ENCODE peak calls at places on chromosomes 16 and 17, in ten cellular contexts. R is sigmoid colon; Y is fibroblast of pulmonary artery; X is DMS 273 treated with DMSO at 0.1 percent for 48 hours; B is heart left ventricle; E is ascending aorta; G is GM12865; C is NCI-H1694 treated with DMSO at 0.1 percent for 48 hours; Q is stimulated activated CD8-positive, alpha-beta memory T cell treated with anti-CD3 and anti-CD28 coated beads, Interleukin-15, amount 100 ng/mL, for 24 hours; U is CD4-positive, alpha-beta T cell. S is an unnamed sample.

GRCh38 chr17:4786111-4786491 is at the start of gene VMO1:
- DNase-seq in R (peak), Y (no peak), X (no peak), B (peak), E (peak), G (no peak), C (no peak), Q (no peak), U (no peak), S (no peak)

GRCh38 chr17:57422574-57423164 is 166.3 kb downstream of the MSI2 start:
- DNase-seq in R (no peak), Y (peak), X (no peak), B (no peak), E (peak), G (peak), C (no peak), Q (no peak), U (no peak), S (no peak)

GRCh38 chr17:12983986-12984932 is 33.6 kb downstream of the ELAC2 start:
- DNase-seq in R (peak), Y (peak), X (no peak), B (peak), E (peak), G (no peak), C (peak), Q (no peak), U (no peak), S (no peak)

GRCh38 chr16:66551362-66551761 is 1.0 kb upstream of the CKLF start:
- DNase-seq in R (no peak), Y (peak), X (peak), B (peak), E (peak), G (peak), C (peak), Q (no peak), U (peak), S (peak)

GRCh38 chr17:82709024-82709675 is 7.4 kb upstream of the FN3KRP start:
- DNase-seq in R (no peak), Y (no peak), X (no peak), B (no peak), E (no peak), G (no peak), C (no peak), Q (no peak), U (no peak), S (no peak)

GRCh38 chr16:75265911-75266701 is 14.7 kb upstream of the BCAR1 start:
- DNase-seq in R (peak), Y (peak), X (no peak), B (peak), E (peak), G (peak), C (no peak), Q (no peak), U (no peak), S (no peak)

GRCh38 chr17:65588194-65588808 is 26.9 kb upstream of the AXIN2 start:
- DNase-seq in R (no peak), Y (no peak), X (no peak), B (no peak), E (no peak), G (no peak), C (no peak), Q (no peak), U (no peak), S (no peak)

GRCh38 chr17:81100668-81101067 is 64.6 kb upstream of the PVALEF start:
- DNase-seq in R (no peak), Y (no peak), X (no peak), B (no peak), E (no peak), G (no peak), C (no peak), Q (no peak), U (no peak), S (no peak)

GRCh38 chr17:70661342-70662222 is 492.2 kb downstream of the KCNJ2 start:
- DNase-seq in R (no peak), Y (no peak), X (no peak), B (no peak), E (no peak), G (no peak), C (no peak), Q (no peak), U (no peak), S (no peak)

GRCh38 chr16:66728117-66728787 is 23.2 kb downstream of the DYNC1LI2 start:
- DNase-seq in R (peak), Y (peak), X (peak), B (no peak), E (no peak), G (peak), C (peak), Q (no peak), U (no peak), S (no peak)

GRCh38 chr17:44901323-44901965 is 2.2 kb upstream of the EFTUD2 start:
- DNase-seq in R (no peak), Y (peak), X (peak), B (no peak), E (no peak), G (no peak), C (peak), Q (no peak), U (no peak), S (no peak)

GRCh38 chr16:27321013-27321960 is 7.5 kb downstream of the IL4R start:
- DNase-seq in R (peak), Y (peak), X (no peak), B (no peak), E (no peak), G (no peak), C (no peak), Q (no peak), U (no peak), S (no peak)

GRCh38 chr16:73047536-73048291 is at the start of gene ZFHX3:
- DNase-seq in R (peak), Y (peak), X (no peak), B (peak), E (peak), G (peak), C (peak), Q (no peak), U (no peak), S (no peak)

GRCh38 chr17:27628376-27628775 is 2.6 kb upstream of the LGALS9 start:
- DNase-seq in R (no peak), Y (no peak), X (no peak), B (no peak), E (no peak), G (no peak), C (no peak), Q (no peak), U (no peak), S (no peak)

GRCh38 chr16:19809121-19809635 is 75.5 kb downstream of the GPRC5B start:
- DNase-seq in R (peak), Y (peak), X (no peak), B (no peak), E (no peak), G (no peak), C (no peak), Q (no peak), U (no peak), S (no peak)

GRCh38 chr16:25256821-25257503 is 683 bp downstream of the ZKSCAN2 start:
- DNase-seq in R (no peak), Y (peak), X (no peak), B (no peak), E (peak), G (no peak), C (no peak), Q (no peak), U (no peak), S (no peak)

GRCh38 chr16:51097729-51098128 is 53.3 kb downstream of the SALL1 start:
- DNase-seq in R (no peak), Y (no peak), X (no peak), B (no peak), E (no peak), G (no peak), C (no peak), Q (no peak), U (no peak), S (no peak)

GRCh38 chr16:20971420-20971819 is 70.8 kb downstream of the LYRM1 start:
- DNase-seq in R (no peak), Y (no peak), X (no peak), B (no peak), E (no peak), G (no peak), C (no peak), Q (no peak), U (no peak), S (no peak)

GRCh38 chr16:89422905-89423630 is 67.3 kb downstream of the ANKRD11 start:
- DNase-seq in R (no peak), Y (no peak), X (no peak), B (peak), E (no peak), G (peak), C (no peak), Q (no peak), U (no peak), S (no peak)

GRCh38 chr17:57135748-57136342 is 50.8 kb downstream of the AKAP1 start:
- DNase-seq in R (no peak), Y (no peak), X (no peak), B (no peak), E (no peak), G (no peak), C (no peak), Q (no peak), U (no peak), S (no peak)

GRCh38 chr17:32445075-32445427 is 741 bp downstream of the PSMD11 start:
- DNase-seq in R (peak), Y (peak), X (no peak), B (no peak), E (no peak), G (peak), C (no peak), Q (peak), U (no peak), S (no peak)

GRCh38 chr17:42311240-42312034 is 23.1 kb downstream of the STAT5A start:
- DNase-seq in R (peak), Y (peak), X (no peak), B (peak), E (peak), G (no peak), C (no peak), Q (no peak), U (no peak), S (no peak)

S was measured in effector CD8-positive, alpha-beta T cell.